ENCODE peak calls at places on chromosomes 7 and 10, in five cellular contexts. P, B, G, L and D are unnamed samples.
A peak's percentile ranks its signal among the peaks of the same experiment; 100 is the strongest.

GRCh38 chr10:30583778-30584415 is 45.7 kb downstream of the LYZL2 start:
- DNase-seq in L (no peak), G (peak; percentile 22), B (no peak), P (peak; percentile 86), D (peak; percentile 85)

GRCh38 chr7:130814753-130815152 is 80.7 kb upstream of the KLF14 start:
- DNase-seq in G (no peak), B (no peak), P (no peak), L (no peak), D (peak; percentile 72)

GRCh38 chr7:98774893-98775292 is 94.9 kb downstream of the TMEM130 start:
- DNase-seq in G (no peak), B (peak; percentile 47), L (no peak), P (no peak), D (no peak)

GRCh38 chr7:114924066-114924712 is 2.3 kb downstream of the MDFIC start:
- DNase-seq in G (no peak), B (no peak), P (no peak), L (no peak), D (peak; percentile 17)

GRCh38 chr7:22723171-22723601 is 3.8 kb upstream of the IL6 start:
- DNase-seq in G (no peak), L (no peak), B (no peak), P (peak; percentile 46), D (peak; percentile 40)

GRCh38 chr10:33808475-33808874 is 474.0 kb upstream of the NRP1 start:
- DNase-seq in G (no peak), L (no peak), P (no peak), B (no peak), D (peak; percentile 12)

GRCh38 chr7:102424129-102424551 is 9.2 kb upstream of the ORAI2 start:
- DNase-seq in L (no peak), B (no peak), G (no peak), P (no peak), D (no peak)

GRCh38 chr7:102063736-102064135 is 222.9 kb upstream of the SH2B2 start:
- DNase-seq in L (peak; percentile 97), G (peak; percentile 72), B (peak; percentile 63), P (peak; percentile 89), D (peak; percentile 20)

GRCh38 chr10:71751515-71752224 is 21.6 kb downstream of the VSIR start:
- DNase-seq in G (no peak), P (no peak), B (no peak), L (no peak), D (no peak)

GRCh38 chr7:29884399-29885272 is 78.3 kb downstream of the WIPF3 start:
- DNase-seq in P (peak; percentile 58), G (no peak), B (peak; percentile 47), L (no peak), D (no peak)

GRCh38 chr7:108442039-108442568 is 14.1 kb downstream of the NRCAM start:
- DNase-seq in P (no peak), G (no peak), L (peak; percentile 26), B (no peak), D (no peak)

GRCh38 chr10:11705687-11706086 is 36.5 kb upstream of the ECHDC3 start:
- DNase-seq in G (no peak), L (no peak), P (no peak), B (no peak), D (no peak)

GRCh38 chr10:74825033-74825370 is 1.4 kb upstream of the KAT6B start:
- DNase-seq in L (no peak), G (peak; percentile 72), B (no peak), P (peak; percentile 47), D (peak; percentile 61)

GRCh38 chr7:777679-778078 is 50.6 kb upstream of the PRKAR1B start:
- DNase-seq in L (no peak), B (no peak), P (no peak), G (no peak), D (no peak)

GRCh38 chr10:101607124-101607523 is 19.0 kb downstream of the DPCD start:
- DNase-seq in P (no peak), B (no peak), G (no peak), L (no peak), D (no peak)

GRCh38 chr7:15305002-15305600 is 256.7 kb downstream of the AGMO start:
- DNase-seq in G (peak; percentile 19), L (peak; percentile 4), B (peak; percentile 36), P (peak; percentile 46), D (peak; percentile 85)

GRCh38 chr7:100087055-100087750 is 1.6 kb upstream of the COPS6 start:
- DNase-seq in L (peak; percentile 48), B (peak; percentile 50), P (no peak), G (no peak), D (peak; percentile 87)
- H3K9ac ChIP-seq in L (peak overlapping the region; percentile 42), B (peak overlapping the region; percentile 62), P (no peak overlapping the region), G (no peak overlapping the region), D (peak overlapping the region; percentile 10)

DNA sequence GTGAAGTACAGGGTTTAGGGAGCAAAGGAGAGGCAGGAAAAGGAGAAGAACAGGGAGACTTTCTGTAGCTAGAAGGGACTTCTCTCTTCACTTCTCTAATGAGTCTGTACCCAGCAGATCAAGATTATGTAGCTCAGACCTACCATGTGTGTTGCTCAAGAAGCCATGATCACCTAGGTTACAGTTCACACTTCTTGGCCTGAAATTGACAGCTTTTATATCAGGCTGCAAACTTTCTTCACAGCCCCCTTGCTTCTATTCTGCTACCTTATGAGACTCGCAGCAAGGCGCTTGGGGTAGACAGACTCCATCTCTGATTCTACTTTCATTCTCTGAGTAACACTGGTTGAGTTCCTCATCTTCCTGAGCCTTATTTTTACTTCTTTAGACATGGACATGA is 19.6 kb upstream of the GIMAP2 start:
- DNase-seq in B (no peak), G (no peak), P (no peak), L (no peak), D (no peak)
- H3K4me1 ChIP-seq in B (no peaks in the 10 kb centered on the region), G (no peaks in the 10 kb centered on the region), P (no peaks in the 10 kb centered on the region), L (no peaks in the 10 kb centered on the region), D (no peaks in the 10 kb centered on the region)

GRCh38 chr7:87473192-87473591 is 2.3 kb downstream of the ABCB4 start:
- DNase-seq in B (no peak), P (no peak), L (no peak), G (no peak), D (no peak)
- H3K4me3 ChIP-seq in B (no peak overlapping the region), P (no peak overlapping the region), L (no peak overlapping the region), G (no peak overlapping the region), D (no peak overlapping the region)

DNA sequence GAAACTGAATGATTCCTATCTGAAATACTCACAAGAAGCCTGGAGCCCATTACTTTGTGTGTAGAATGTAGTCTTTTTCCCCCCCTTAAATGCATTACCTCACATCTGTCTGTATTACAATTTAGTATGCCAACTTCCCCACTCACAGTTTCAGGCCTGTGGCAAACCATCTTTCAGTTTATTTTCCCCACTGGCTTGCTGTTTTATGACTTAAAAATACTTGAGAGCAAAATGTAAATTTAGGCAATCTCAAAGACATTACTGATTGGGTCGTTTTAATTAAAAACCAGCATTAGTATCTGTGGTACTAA is 30.4 kb downstream of the PIP4K2A start:
- DNase-seq in G (no peak), B (peak; percentile 41), L (no peak), P (no peak), D (no peak)
- H3K9ac ChIP-seq in G (peak overlapping the region; percentile 27), B (peak overlapping the region; percentile 48), L (peak overlapping the region; percentile 57), P (no peak overlapping the region), D (peak overlapping the region; percentile 0)

GRCh38 chr10:124532788-124533187 is 71.2 kb downstream of the LHPP start:
- DNase-seq in B (no peak), L (no peak), P (no peak), G (no peak), D (no peak)
- H3K4me1 ChIP-seq in B (peaks cover 16% of the 10 kb centered on the region), L (peaks cover 6% of the 10 kb centered on the region), P (no peaks in the 10 kb centered on the region), G (peaks cover 55% of the 10 kb centered on the region), D (no peaks in the 10 kb centered on the region)

DNA sequence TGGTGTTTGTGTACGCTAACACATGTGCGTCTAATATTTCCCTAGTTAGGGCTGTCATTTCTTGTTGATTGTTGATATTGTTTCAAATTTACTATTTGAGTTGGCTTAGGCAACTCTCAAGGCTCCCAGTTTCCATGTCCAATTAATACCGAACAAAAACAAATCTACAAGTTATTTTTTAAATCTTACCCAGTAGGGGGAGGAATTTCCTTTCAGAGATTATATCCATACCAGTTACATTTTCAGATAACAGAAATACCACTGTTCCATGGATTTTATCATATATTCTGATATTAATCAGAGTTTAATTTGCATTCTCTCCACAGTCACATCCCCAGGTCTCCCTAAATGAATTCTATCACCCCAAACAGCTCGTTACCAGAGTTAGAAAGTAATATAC is 7.2 kb upstream of the AKR1B10 start:
- DNase-seq in G (no peak), L (no peak), B (no peak), P (no peak), D (peak; percentile 58)
- H3K4me3 ChIP-seq in G (no peak overlapping the region), L (no peak overlapping the region), B (no peak overlapping the region), P (no peak overlapping the region), D (peak overlapping the region; percentile 31)

DNA sequence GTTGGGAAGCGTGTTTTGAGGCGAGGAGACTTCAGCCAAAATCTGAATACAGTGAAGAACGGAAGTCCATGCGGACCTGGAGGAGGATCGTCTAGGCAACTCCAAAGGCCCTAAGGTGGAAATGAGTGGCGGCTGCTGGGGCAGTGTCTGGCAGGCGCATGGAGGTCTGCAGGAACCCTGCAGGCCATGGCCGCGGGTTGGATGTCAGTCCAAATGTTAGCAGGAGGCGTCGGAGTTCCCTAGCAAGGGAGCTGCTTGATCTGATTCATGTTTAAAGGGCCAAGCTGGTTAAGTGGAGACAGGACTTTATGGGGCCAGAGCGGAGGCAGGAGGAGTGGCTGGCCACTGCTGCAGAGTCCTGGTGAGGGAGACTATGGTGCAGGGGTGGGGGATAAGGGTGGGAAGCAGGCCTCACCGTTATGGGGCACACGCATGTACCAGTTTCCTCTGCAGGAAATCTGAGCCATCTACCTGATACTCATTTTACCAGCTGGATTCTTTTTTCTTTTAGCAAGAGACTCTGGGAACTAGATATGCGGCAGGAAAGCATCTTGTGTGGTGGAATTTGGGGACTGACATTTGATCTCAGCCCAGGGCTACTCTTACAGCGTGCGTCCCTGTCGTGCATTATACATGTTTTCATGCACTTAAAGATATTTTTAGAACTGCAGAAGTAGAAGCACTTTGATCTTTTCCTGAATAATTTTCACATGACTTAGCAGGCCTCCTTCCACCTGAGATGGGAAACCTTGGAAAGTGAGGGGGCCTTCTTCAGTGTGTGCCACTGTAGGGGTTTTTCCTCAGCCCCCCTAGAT is 6.6 kb upstream of the REPIN1 start:
- DNase-seq in G (peak; percentile 7), B (no peak), L (no peak), P (no peak), D (no peak)
- H3K9ac ChIP-seq in G (peak overlapping the region; percentile 46), B (no peak overlapping the region), L (no peak overlapping the region), P (no peak overlapping the region), D (no peak overlapping the region)

GRCh38 chr7:77327067-77327931 is 88.8 kb downstream of the GSAP start:
- DNase-seq in L (no peak), B (peak; percentile 70), P (no peak), G (no peak), D (peak; percentile 81)

GRCh38 chr7:77327932-77328628 is 88.1 kb downstream of the GSAP start:
- DNase-seq in P (no peak), L (no peak), B (no peak), G (no peak), D (peak; percentile 27)

GRCh38 chr7:77330169-77330882 is 85.8 kb downstream of the GSAP start:
- DNase-seq in B (no peak), P (no peak), L (no peak), G (no peak), D (no peak)

GRCh38 chr7:77329466-77330168 is 86.5 kb downstream of the GSAP start:
- DNase-seq in B (no peak), P (no peak), G (no peak), L (no peak), D (no peak)

DNA sequence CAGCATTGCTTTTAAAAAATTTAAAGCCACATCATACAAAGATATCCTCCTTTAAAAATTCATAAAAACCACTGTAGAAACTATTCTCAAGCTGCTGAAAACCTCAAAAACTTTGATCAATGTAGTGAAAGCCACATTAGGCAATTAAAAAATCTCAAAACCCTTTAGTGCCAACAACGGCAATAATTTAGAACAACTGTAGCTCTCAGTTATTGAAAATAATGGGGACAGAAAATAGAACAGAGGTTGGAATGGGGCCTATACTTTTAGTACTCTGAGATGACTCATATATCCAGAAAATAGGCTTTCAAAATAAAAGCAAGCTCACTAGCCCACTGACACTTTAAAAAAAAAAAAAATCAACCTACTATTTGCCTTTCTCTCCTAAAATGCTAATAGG is 87.5 kb downstream of the GSAP start:
- DNase-seq in B (no peak), P (no peak), G (no peak), L (no peak), D (peak; percentile 54)
- H3K4me1 ChIP-seq in B (peaks cover 28% of the 10 kb centered on the region), P (no peaks in the 10 kb centered on the region), G (no peaks in the 10 kb centered on the region), L (peaks cover 48% of the 10 kb centered on the region), D (peaks cover 56% of the 10 kb centered on the region)